ENCODE peak calls at places on chromosomes 7 and 10, in seven cellular contexts. D is M059J; J is HFFc6; T is brain microvascular endothelial cell; K is stimulated activated CD4-positive, alpha-beta T cell treated with anti-CD3 and anti-CD28 coated beads, Interleukin-4, amount 100 ng/mL, for 4 hours; O is HS-5; C is NCI-H774. V is an unnamed sample.

GRCh38 chr7:568681-569035 is 49.0 kb upstream of the PDGFA start:
- DNase-seq in D (no peak), J (no peak), T (no peak), K (no peak), O (no peak), C (no peak), V (peak; percentile 39)

GRCh38 chr10:7561216-7561893 is 105.4 kb downstream of the ITIH5 start:
- DNase-seq in D (no peak), J (no peak), T (no peak), K (no peak), O (no peak), C (peak; percentile 9), V (no peak)

GRCh38 chr7:106064836-106065559 is 47.1 kb downstream of the SYPL1 start:
- DNase-seq in D (peak; percentile 99), J (peak; percentile 96), T (peak; percentile 68), K (no peak), O (peak; percentile 68), C (no peak), V (peak; percentile 97)

GRCh38 chr7:135775230-135775629 is 26.6 kb upstream of the FAM180A start:
- DNase-seq in D (peak; percentile 46), J (no peak), T (no peak), K (no peak), O (no peak), C (no peak), V (peak; percentile 44)

GRCh38 chr7:129612112-129613015 is 844 bp downstream of the NRF1 start:
- DNase-seq in D (peak; percentile 46), J (peak; percentile 17), T (no peak), K (no peak), O (no peak), C (no peak), V (peak; percentile 61)

GRCh38 chr10:42988517-42989395 is 88.1 kb upstream of the RET start:
- DNase-seq in D (no peak), J (no peak), T (no peak), K (no peak), O (no peak), C (no peak), V (no peak)

GRCh38 chr7:131104611-131105293 is 222.9 kb upstream of the MKLN1 start:
- DNase-seq in D (no peak), J (no peak), T (no peak), K (no peak), O (no peak), C (no peak), V (no peak)

GRCh38 chr10:67917683-67918082 is 33.2 kb downstream of the SIRT1 start:
- DNase-seq in D (no peak), J (no peak), T (no peak), K (no peak), O (no peak), C (no peak), V (no peak)

GRCh38 chr7:27153526-27153925 is 1.1 kb upstream of the HOXA3 start:
- DNase-seq in D (no peak), J (no peak), T (no peak), K (no peak), O (no peak), C (no peak), V (no peak)

GRCh38 chr7:132783824-132784223 is 207.6 kb upstream of the PLXNA4 start:
- DNase-seq in D (peak; percentile 98), J (peak; percentile 82), T (peak; percentile 89), K (no peak), O (peak; percentile 78), C (peak; percentile 45), V (peak; percentile 89)

GRCh38 chr10:43878386-43878785 is 229.7 kb upstream of the ZNF32 start:
- DNase-seq in D (peak; percentile 80), J (peak; percentile 63), T (no peak), K (no peak), O (no peak), C (no peak), V (no peak)

GRCh38 chr7:30176463-30177090 is 41.8 kb downstream of the MTURN start:
- DNase-seq in D (no peak), J (no peak), T (no peak), K (no peak), O (no peak), C (no peak), V (no peak)

GRCh38 chr7:47609803-47610452 is 28.0 kb upstream of the TNS3 start:
- DNase-seq in D (peak; percentile 57), J (peak; percentile 50), T (peak; percentile 14), K (no peak), O (no peak), C (no peak), V (no peak)

GRCh38 chr10:18607503-18607902 is 43.9 kb downstream of the NSUN6 start:
- DNase-seq in D (peak; percentile 73), J (peak; percentile 69), T (peak; percentile 91), K (no peak), O (peak; percentile 53), C (no peak), V (peak; percentile 94)

GRCh38 chr7:16668049-16668858 is 22.3 kb downstream of the BZW2 start:
- DNase-seq in D (peak; percentile 100), J (peak; percentile 99), T (peak; percentile 99), K (no peak), O (peak; percentile 99), C (no peak), V (peak; percentile 99)

GRCh38 chr7:69438584-69438983 is 159.7 kb upstream of the AUTS2 start:
- DNase-seq in D (no peak), J (no peak), T (no peak), K (no peak), O (no peak), C (no peak), V (no peak)

GRCh38 chr7:55071411-55072188 is 52.8 kb downstream of the EGFR start:
- DNase-seq in D (no peak), J (no peak), T (no peak), K (no peak), O (no peak), C (no peak), V (peak; percentile 26)

V was measured in cardiac fibroblast.